ENCODE peak calls at places on chromosomes 12 and 14, in eight cellular contexts. I is fibroblast of pulmonary artery; J is GM13976; M is mucosa of descending colon; B is astrocyte of the cerebellum; T is activated CD8-positive, alpha-beta T cell treated with anti-CD3 and anti-CD28 coated beads for 36 hours; U is sigmoid colon; K is tibial artery. W is an unnamed sample.

GRCh38 chr12:88360349-88360748 is 218.2 kb downstream of the TMTC3 start:
- DNase-seq in U (no peak), J (no peak), M (no peak), K (no peak), T (no peak), B (no peak), I (no peak), W (no peak)

GRCh38 chr12:3658327-3659163 is 94.4 kb downstream of the CRACR2A start:
- DNase-seq in B (no peak), I (peak; percentile 59), T (peak; percentile 55), J (peak; percentile 58), M (no peak), U (no peak), K (no peak), W (no peak)

GRCh38 chr12:105574056-105574715 is 243.7 kb downstream of the C12orf75 start:
- DNase-seq in J (no peak), K (no peak), M (no peak), T (no peak), I (peak; percentile 11), B (no peak), U (no peak), W (no peak)

GRCh38 chr14:57486767-57487379 is 6.8 kb downstream of the CCDC198 start:
- DNase-seq in M (no peak), I (peak; percentile 58), B (peak; percentile 49), U (no peak), K (no peak), J (no peak), T (no peak), W (no peak)

GRCh38 chr12:109378579-109378978 is 30.9 kb downstream of the MYO1H start:
- DNase-seq in M (no peak), U (no peak), K (no peak), J (no peak), I (no peak), B (no peak), T (no peak), W (no peak)

GRCh38 chr12:4615667-4616066 is 33.2 kb downstream of the AKAP3 start:
- DNase-seq in I (no peak), B (no peak), U (no peak), J (no peak), T (no peak), M (no peak), K (no peak), W (no peak)

GRCh38 chr12:121781751-121782615 is 11.5 kb downstream of the RHOF start:
- DNase-seq in M (no peak), K (no peak), B (no peak), I (no peak), T (peak; percentile 89), U (no peak), J (peak; percentile 77), W (no peak)

GRCh38 chr12:94152292-94153083 is 4.1 kb downstream of the PLXNC1 start:
- DNase-seq in T (no peak), K (no peak), I (no peak), J (no peak), U (no peak), M (no peak), B (no peak), W (no peak)

GRCh38 chr12:113818833-113819232 is 147.3 kb downstream of the RBM19 start:
- DNase-seq in K (no peak), I (peak; percentile 10), B (no peak), J (no peak), M (no peak), U (no peak), T (no peak), W (no peak)
- TF ChIP-seq CTCF in K (no peak), I (peak; percentile 48), B (peak; percentile 52), J (peak; percentile 10), M (no peak), U (no peak), T (no peak), W (peak; percentile 63)

GRCh38 chr14:35395283-35395682 is 9.3 kb downstream of the NFKBIA start:
- DNase-seq in U (no peak), M (no peak), I (no peak), K (no peak), T (no peak), J (no peak), B (no peak), W (no peak)
- TF ChIP-seq CTCF in U (no peak), M (no peak), I (no peak), K (no peak), T (no peak), J (no peak), B (no peak), W (no peak)

GRCh38 chr12:43835656-43836454 is at the start of gene TMEM117:
- DNase-seq in B (no peak), J (peak; percentile 82), U (peak; percentile 84), M (peak; percentile 82), T (peak; percentile 56), I (peak; percentile 45), K (peak; percentile 69), W (peak; percentile 89)
- TF ChIP-seq CTCF in B (no peak), J (no peak), U (no peak), M (no peak), T (no peak), I (no peak), K (peak; percentile 16), W (no peak)

GRCh38 chr12:11580125-11580751 is 69.2 kb upstream of the ETV6 start:
- DNase-seq in T (no peak), B (peak; percentile 66), M (no peak), I (peak; percentile 94), J (no peak), K (peak; percentile 42), U (peak; percentile 71), W (no peak)
- TF ChIP-seq CTCF in T (no peak), B (no peak), M (no peak), I (no peak), J (no peak), K (no peak), U (no peak), W (no peak)

DNA sequence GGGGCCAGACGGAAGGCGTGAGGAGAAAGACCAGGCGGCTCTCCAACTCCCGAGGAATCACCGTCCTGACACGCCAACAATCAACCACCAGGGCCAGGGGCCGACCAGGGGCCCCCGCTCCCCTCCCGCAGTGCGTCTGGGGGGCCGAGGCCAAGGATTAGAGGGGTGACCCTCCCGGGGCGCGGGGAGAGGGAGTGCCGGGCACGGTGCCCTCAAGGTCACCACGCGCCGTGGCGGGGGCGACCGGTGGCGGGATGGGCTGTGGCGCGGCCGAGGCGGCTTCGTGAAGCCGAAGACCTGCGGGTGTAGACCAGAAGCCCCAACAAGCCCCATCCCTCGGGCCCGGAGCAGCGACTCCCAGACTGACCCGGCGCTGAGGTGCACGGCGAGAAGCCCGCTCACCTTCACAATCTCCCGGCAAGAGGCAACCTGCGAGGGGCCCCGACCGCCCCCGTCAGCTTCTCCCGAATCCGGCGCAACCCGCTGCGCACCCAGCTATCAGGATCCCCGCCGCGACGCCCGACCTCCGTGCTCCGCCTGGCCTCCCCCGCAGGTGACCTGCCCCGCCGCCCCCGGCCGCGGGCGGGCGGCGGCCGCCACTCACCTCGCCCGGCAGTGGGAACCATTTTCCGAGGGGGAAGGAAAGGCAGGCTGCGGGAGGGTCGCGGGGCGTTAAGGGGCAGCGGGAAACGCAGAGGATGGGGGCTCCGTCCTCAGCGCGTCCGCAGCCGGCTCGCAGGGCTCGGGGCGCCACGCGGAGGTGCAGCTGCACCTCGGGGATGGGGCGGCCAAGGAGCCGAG is 446 bp downstream of the ATP2B1 start:
- DNase-seq in M (peak; percentile 78), K (no peak), J (peak; percentile 50), B (no peak), I (no peak), U (peak; percentile 79), T (peak; percentile 53), W (peak; percentile 89)
- TF ChIP-seq CTCF in M (no peak), K (peak; percentile 5), J (peak; percentile 50), B (peak; percentile 20), I (no peak), U (no peak), T (no peak), W (peak; percentile 37)

GRCh38 chr12:29552994-29553748 is 55.7 kb upstream of the OVCH1 start:
- DNase-seq in U (no peak), M (no peak), K (no peak), T (no peak), B (no peak), I (peak; percentile 20), J (no peak), W (no peak)

GRCh38 chr12:29547844-29548243 is 50.4 kb upstream of the OVCH1 start:
- DNase-seq in I (no peak), J (no peak), B (no peak), K (no peak), T (no peak), M (no peak), U (no peak), W (no peak)

GRCh38 chr12:29552324-29552927 is 54.9 kb upstream of the OVCH1 start:
- DNase-seq in I (peak; percentile 77), B (no peak), K (peak; percentile 51), T (peak; percentile 64), J (peak; percentile 45), M (peak; percentile 56), U (peak; percentile 74), W (no peak)

GRCh38 chr12:29556363-29556762 is 58.9 kb upstream of the OVCH1 start:
- DNase-seq in I (no peak), M (no peak), J (no peak), U (no peak), B (no peak), K (no peak), T (no peak), W (no peak)

GRCh38 chr12:29551879-29552278 is 54.4 kb upstream of the OVCH1 start:
- DNase-seq in K (no peak), I (no peak), M (no peak), T (no peak), B (no peak), U (no peak), J (no peak), W (no peak)
- TF ChIP-seq CTCF in K (no peak), I (no peak), M (no peak), T (no peak), B (no peak), U (no peak), J (no peak), W (no peak)